ENCODE peak calls at places on chromosomes 3 and 15, in eight cellular contexts. C is endothelial cell of umbilical vein, X is SK-N-MC, G is HCT116, B is HepG2, E is K562, N is GM12878, K is H1. S is an unnamed sample.

GRCh38 chr3:32707026-32707370 is 22.0 kb downstream of the CNOT10 start:
- DNase-seq in N (no peak), E (no peak), G (no peak), K (no peak), X (no peak), C (no peak), B (no peak), S (no peak)

GRCh38 chr3:110138966-110139555 is 801.7 kb upstream of the DPPA4 start:
- DNase-seq in N (no peak), B (no peak), E (no peak), K (no peak), C (no peak), G (no peak), X (no peak), S (no peak)

GRCh38 chr15:100722551-100723322 is 120.3 kb downstream of the ASB7 start:
- DNase-seq in G (no peak), E (no peak), C (no peak), K (no peak), B (no peak), N (no peak), X (no peak), S (no peak)

GRCh38 chr15:74826372-74826819 is at the start of gene CPLX3:
- DNase-seq in C (no peak), B (no peak), G (no peak), X (no peak), E (peak), N (no peak), K (no peak), S (peak)

GRCh38 chr3:162978136-162978535 is 1481.5 kb downstream of the OTOL1 start:
- DNase-seq in N (no peak), X (peak), B (no peak), K (no peak), G (no peak), C (no peak), E (no peak), S (no peak)

GRCh38 chr3:73624363-73625123 is at the start of gene PDZRN3:
- DNase-seq in N (no peak), X (no peak), K (peak), B (no peak), E (no peak), C (peak), G (no peak), S (peak)

GRCh38 chr3:154885016-154885415 is 195.1 kb upstream of the MME start:
- DNase-seq in N (no peak), K (no peak), X (no peak), C (no peak), B (no peak), G (no peak), E (no peak), S (no peak)

GRCh38 chr15:101185336-101185735 is 66.5 kb downstream of the CHSY1 start:
- DNase-seq in G (no peak), K (no peak), C (no peak), B (no peak), X (no peak), N (no peak), E (no peak), S (no peak)

GRCh38 chr3:56826831-56827722 is 25.3 kb upstream of the ARHGEF3 start:
- DNase-seq in E (no peak), N (no peak), B (peak), C (no peak), X (no peak), K (no peak), G (no peak), S (no peak)

GRCh38 chr3:45939341-45939771 is 3.9 kb upstream of the CXCR6 start:
- DNase-seq in E (no peak), G (no peak), K (no peak), N (no peak), C (no peak), B (no peak), X (no peak), S (no peak)

GRCh38 chr3:64627471-64628321 is 60.1 kb downstream of the ADAMTS9 start:
- DNase-seq in G (no peak), C (peak), B (peak), X (no peak), N (no peak), K (no peak), E (no peak), S (no peak)

GRCh38 chr3:69422751-69423150 is 36.9 kb upstream of the FRMD4B start:
- DNase-seq in C (peak), G (no peak), X (no peak), K (no peak), E (no peak), B (no peak), N (no peak), S (no peak)

GRCh38 chr3:69948246-69948862 is 51.2 kb upstream of the SAMMSON start:
- DNase-seq in B (peak), K (no peak), E (peak), N (no peak), X (no peak), C (peak), G (peak), S (peak)

GRCh38 chr3:155202626-155203025 is 90.9 kb downstream of the STRIT1 start:
- DNase-seq in X (peak), G (no peak), C (no peak), E (no peak), K (no peak), B (no peak), N (no peak), S (no peak)

DNA sequence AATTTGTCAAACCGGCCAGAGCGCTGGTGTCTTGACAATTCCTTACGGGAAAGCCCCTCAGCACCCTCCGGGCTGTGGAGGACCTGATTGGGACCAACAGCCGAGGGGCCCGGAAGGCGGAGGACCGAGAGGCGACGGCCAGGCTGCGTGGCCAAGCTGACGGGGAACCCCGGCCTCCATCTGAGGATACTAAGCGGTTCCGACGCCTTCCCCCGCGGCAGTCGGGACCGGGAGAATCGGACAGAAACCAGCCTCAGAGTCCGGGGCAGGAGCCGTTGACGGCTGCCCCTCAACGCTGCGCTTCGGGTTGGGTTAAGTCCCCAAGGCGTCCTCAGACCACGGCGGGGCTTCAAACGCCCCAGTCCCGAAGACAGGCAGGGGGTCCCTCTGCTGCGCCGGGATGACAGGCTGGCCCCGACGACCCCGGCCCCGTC is 483 bp downstream of the ALDH1A2 start:
- DNase-seq in N (no peak), E (peak), K (no peak), C (peak), X (no peak), B (no peak), G (no peak), S (peak)
- TF ChIP-seq EZH2 in N (no peak), E (no peak), K (peak), C (peak), X (no peak), B (no peak), G (no peak), S (peak)

GRCh38 chr3:188656196-188656982 is 502.4 kb downstream of the LPP start:
- DNase-seq in G (no peak), C (peak), N (no peak), B (no peak), K (no peak), X (no peak), E (no peak), S (no peak)
- TF ChIP-seq POLR2AphosphoS5 in G (no peak), C (no peak), N (no peak), B (no peak), K (no peak), X (no peak), E (no peak), S (no peak)

GRCh38 chr3:15427182-15427880 is at the start of the genes EAF1 and METTL6:
- DNase-seq in N (peak), K (no peak), B (peak), G (peak), X (no peak), C (peak), E (peak), S (peak)
- TF ChIP-seq EZH2 in N (no peak), K (no peak), B (no peak), G (no peak), X (no peak), C (no peak), E (no peak), S (no peak)

GRCh38 chr15:92682772-92683510 is 27.4 kb upstream of the FAM174B start:
- DNase-seq in K (no peak), C (no peak), X (no peak), N (no peak), G (no peak), E (no peak), B (no peak), S (no peak)

GRCh38 chr15:92683511-92683834 is 27.9 kb upstream of the FAM174B start:
- DNase-seq in C (peak), N (no peak), K (peak), X (no peak), B (peak), G (no peak), E (peak), S (peak)

GRCh38 chr15:92677998-92678397 is 22.4 kb upstream of the FAM174B start:
- DNase-seq in C (no peak), N (no peak), X (no peak), G (no peak), B (no peak), E (no peak), K (no peak), S (no peak)

DNA sequence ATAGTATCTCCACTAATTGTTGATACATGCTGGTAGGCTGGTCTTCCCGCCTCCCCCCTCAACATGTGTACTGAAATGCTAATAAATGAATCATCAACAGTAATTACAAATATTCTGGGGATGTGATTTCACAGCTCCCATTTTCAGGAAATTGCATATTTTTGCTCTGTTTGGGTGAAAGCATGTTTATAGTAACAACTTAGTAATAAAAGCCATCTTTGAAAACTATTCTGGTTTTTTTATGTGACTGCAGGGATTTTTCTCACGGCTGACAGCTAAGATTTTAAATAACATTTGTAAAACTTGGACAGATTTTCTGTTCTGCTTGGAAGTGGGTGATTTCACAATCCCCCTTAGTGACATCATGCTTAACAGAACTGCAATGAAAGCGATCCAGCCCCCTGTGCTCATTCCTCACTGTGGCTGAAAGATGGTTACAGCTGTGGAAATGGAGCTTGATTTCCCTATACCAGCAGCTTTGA is 25.6 kb upstream of the FAM174B start:
- DNase-seq in G (no peak), N (no peak), E (no peak), B (no peak), K (no peak), C (peak), X (peak), S (no peak)
- TF ChIP-seq POLR2AphosphoS5 in G (no peak), N (no peak), E (no peak), B (no peak), K (no peak), C (no peak), X (no peak), S (no peak)

DNA sequence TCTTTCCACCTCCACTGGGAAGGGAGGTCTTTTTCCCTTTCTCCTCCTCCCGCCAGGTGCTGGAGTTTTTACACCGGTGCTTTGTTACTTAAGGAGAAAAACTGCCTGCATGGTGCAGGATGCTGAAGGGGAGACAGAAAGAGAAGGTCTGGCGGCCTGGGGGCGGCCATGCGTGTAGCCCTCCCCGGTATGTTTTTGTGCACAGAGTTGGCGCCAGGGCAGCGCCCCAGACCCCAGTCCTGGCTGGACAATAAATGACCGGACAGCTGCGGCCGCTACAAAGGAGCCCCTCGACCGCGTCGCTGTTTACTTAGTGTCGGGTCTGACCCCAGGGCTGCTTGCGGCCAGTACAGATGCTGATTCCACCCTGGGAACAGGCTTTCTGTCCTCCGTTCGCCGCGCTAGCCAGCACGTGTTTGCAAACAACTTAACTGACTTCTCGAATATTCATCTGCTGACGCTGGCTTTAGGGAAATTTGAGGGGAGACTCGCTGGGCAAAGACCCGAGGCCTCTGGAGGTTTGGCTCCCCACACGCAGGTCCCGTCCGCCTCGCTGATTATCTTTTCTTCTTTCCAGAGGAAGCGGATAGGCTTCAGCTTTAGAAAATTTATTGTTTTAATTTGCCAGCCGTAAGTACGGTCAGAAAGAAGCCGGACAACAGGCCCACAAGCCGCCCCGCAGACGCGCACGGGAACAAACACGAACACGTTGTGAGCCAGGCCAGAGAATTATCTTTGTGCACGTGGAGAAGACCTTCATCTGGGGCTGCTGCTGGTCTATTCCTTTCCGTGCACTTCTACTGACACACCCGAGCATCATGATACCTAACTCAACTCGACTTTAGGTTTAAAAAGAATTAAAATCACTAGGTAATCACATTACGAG is 46.9 kb downstream of the ZIC4 start:
- DNase-seq in K (no peak), N (no peak), E (no peak), B (no peak), G (no peak), C (no peak), X (no peak), S (peak)
- TF ChIP-seq EZH2 in K (peak), N (no peak), E (no peak), B (no peak), G (no peak), C (peak), X (no peak), S (peak)